ENCODE peak calls at places on chromosomes 5 and 9, in five cellular contexts. R is HEK293T, O is GM12878, N is HepG2, K is H1. S is an unnamed sample.

GRCh38 chr5:89473196-89473595 is 590.2 kb upstream of the MEF2C start:
- DNase-seq in N (no peak), R (no peak), K (no peak), O (no peak), S (no peak)

GRCh38 chr5:61431923-61432620 is 100.0 kb downstream of the ZSWIM6 start:
- DNase-seq in O (no peak), N (no peak), R (no peak), K (no peak), S (no peak)

GRCh38 chr5:36606437-36607113 is at the start of gene SLC1A3:
- DNase-seq in O (peak), R (peak), K (no peak), N (no peak), S (no peak)

GRCh38 chr9:125146247-125146646 is 2.9 kb upstream of the SCAI start:
- DNase-seq in O (no peak), R (no peak), N (no peak), K (no peak), S (no peak)

GRCh38 chr5:59893061-59893435 is 478 bp downstream of the PDE4D start:
- DNase-seq in K (no peak), R (no peak), O (no peak), N (no peak), S (no peak)

GRCh38 chr5:35608881-35609779 is 8.5 kb upstream of the SPEF2 start:
- DNase-seq in N (no peak), O (no peak), R (no peak), K (no peak), S (no peak)

GRCh38 chr5:102018279-102018678 is 277.8 kb downstream of the SLCO4C1 start:
- DNase-seq in O (no peak), K (no peak), N (no peak), R (no peak), S (no peak)

GRCh38 chr5:137735531-137736284 is at the start of gene KLHL3:
- DNase-seq in O (no peak), K (peak), N (peak), R (peak), S (peak)

GRCh38 chr5:67028371-67028770 is 168.2 kb downstream of the CD180 start:
- DNase-seq in K (no peak), R (no peak), O (no peak), N (no peak), S (no peak)

GRCh38 chr5:171703116-171703515 is 82.5 kb upstream of the SMIM23 start:
- DNase-seq in R (no peak), K (no peak), O (no peak), N (no peak), S (no peak)

GRCh38 chr5:81239613-81240012 is 6.5 kb downstream of the CKMT2 start:
- DNase-seq in R (no peak), N (no peak), K (no peak), O (no peak), S (no peak)

GRCh38 chr5:139645495-139645871 is 2.7 kb upstream of the CXXC5 start:
- DNase-seq in N (no peak), K (no peak), O (no peak), R (no peak), S (no peak)

GRCh38 chr5:66554211-66554610 is 42.0 kb upstream of the MAST4 start:
- DNase-seq in K (no peak), N (no peak), R (no peak), O (peak), S (no peak)

GRCh38 chr9:91359734-91360470 is 1.8 kb downstream of the AUH start:
- DNase-seq in R (no peak), N (no peak), K (no peak), O (no peak), S (no peak)

GRCh38 chr5:160312139-160312959 is at the start of gene CCNJL:
- DNase-seq in K (no peak), O (no peak), N (peak), R (peak), S (peak)

GRCh38 chr5:133681896-133682295 is 69.6 kb upstream of the FSTL4 start:
- DNase-seq in O (no peak), K (no peak), R (no peak), N (no peak), S (no peak)

GRCh38 chr9:122789256-122790046 is 718 bp downstream of the OR5C1 start:
- DNase-seq in O (no peak), R (no peak), N (no peak), K (no peak), S (no peak)

GRCh38 chr9:128621730-128622455 is 34.8 kb downstream of the DYNC2I2 start:
- DNase-seq in K (no peak), N (no peak), O (no peak), R (no peak), S (no peak)

GRCh38 chr9:127930298-127931091 is at the start of gene PIP5KL1:
- DNase-seq in O (no peak), N (peak), R (peak), K (peak), S (peak)

GRCh38 chr5:147558826-147559225 is 49.0 kb upstream of the DPYSL3 start:
- DNase-seq in K (no peak), O (no peak), N (no peak), R (peak), S (no peak)

GRCh38 chr5:76331139-76331538 is 71.9 kb upstream of the IQGAP2 start:
- DNase-seq in R (no peak), N (no peak), O (no peak), K (no peak), S (no peak)

GRCh38 chr5:76325876-76326491 is 77.1 kb upstream of the IQGAP2 start:
- DNase-seq in R (no peak), N (no peak), O (no peak), K (no peak), S (no peak)

GRCh38 chr5:76325326-76325725 is 77.8 kb upstream of the IQGAP2 start:
- DNase-seq in N (no peak), O (no peak), R (no peak), K (no peak), S (no peak)

GRCh38 chr5:76329346-76329745 is 73.7 kb upstream of the IQGAP2 start:
- DNase-seq in R (no peak), K (no peak), N (no peak), O (no peak), S (no peak)

DNA sequence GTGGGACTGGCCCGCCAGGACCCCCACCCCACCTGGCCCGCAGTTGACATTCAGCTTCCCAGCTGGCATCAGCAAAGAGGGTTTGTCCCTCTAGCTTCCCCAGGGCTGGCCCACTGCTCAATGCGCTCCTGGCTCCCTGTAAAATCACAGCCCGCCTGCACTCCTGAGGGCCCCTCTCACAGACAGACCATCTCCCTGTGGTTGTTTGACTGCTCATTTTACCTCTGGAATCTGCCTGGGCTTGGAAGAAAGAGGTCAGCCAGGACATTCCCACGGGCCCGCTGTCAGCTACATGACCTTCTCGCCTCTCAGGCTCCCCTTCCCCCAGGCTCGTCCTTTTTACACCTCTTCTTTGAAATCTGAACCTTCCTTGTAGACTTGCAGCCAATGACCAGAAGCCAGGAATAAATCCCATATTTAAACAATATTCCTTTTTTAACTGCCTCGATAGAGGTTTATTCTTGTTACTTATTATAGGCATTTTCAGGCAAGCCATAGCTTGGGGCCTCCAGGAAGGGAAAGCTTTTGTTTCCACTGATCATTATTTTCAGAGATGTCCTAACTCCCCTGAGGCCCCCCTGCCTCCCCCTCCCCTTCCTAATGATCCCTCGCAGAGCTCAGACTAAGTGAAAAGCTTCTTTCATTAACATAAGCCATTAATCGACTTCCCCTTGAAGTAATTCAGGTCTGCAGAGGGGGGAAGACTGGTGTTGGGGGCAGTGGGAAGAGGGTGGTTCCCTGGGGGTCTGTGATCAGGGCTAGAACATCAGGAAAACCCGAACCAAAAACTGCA is 76.3 kb upstream of the IQGAP2 start:
- DNase-seq in O (no peak), K (no peak), N (no peak), R (no peak), S (peak)
- TF ChIP-seq SUZ12 in O (no peak), K (no peak), N (no peak), R (no peak), S (no peak)

GRCh38 chr5:149345892-149346222 is 558 bp downstream of the GRPEL2 start:
- DNase-seq in R (peak), K (no peak), O (no peak), N (no peak), S (no peak)
- TF ChIP-seq SUZ12 in R (no peak), K (no peak), O (no peak), N (no peak), S (no peak)

GRCh38 chr5:76732405-76733048 is 16.6 kb downstream of the F2R start:
- DNase-seq in N (no peak), R (no peak), O (no peak), K (no peak), S (no peak)
- TF ChIP-seq SUZ12 in N (no peak), R (no peak), O (no peak), K (no peak), S (no peak)

GRCh38 chr9:33737811-33738606 is 57.4 kb upstream of the PRSS3 start:
- DNase-seq in R (peak), N (peak), O (no peak), K (no peak), S (peak)
- TF ChIP-seq SUZ12 in R (no peak), N (no peak), O (no peak), K (no peak), S (no peak)

GRCh38 chr5:2357309-2357708 is 394.2 kb downstream of the IRX2 start:
- DNase-seq in N (no peak), K (no peak), O (no peak), R (no peak), S (no peak)
- TF ChIP-seq SUZ12 in N (no peak), K (no peak), O (no peak), R (no peak), S (no peak)

GRCh38 chr5:57891443-57891842 is 408.8 kb upstream of the ACTBL2 start:
- DNase-seq in K (no peak), N (no peak), O (no peak), R (no peak), S (no peak)
- TF ChIP-seq SUZ12 in K (no peak), N (no peak), O (no peak), R (no peak), S (no peak)

GRCh38 chr5:14809369-14810144 is 62.0 kb downstream of the ANKH start:
- DNase-seq in O (peak), R (no peak), K (no peak), N (peak), S (no peak)
- TF ChIP-seq SUZ12 in O (no peak), R (no peak), K (no peak), N (no peak), S (no peak)

GRCh38 chr5:17359451-17359965 is 138.5 kb upstream of the TAF11L2 start:
- DNase-seq in N (no peak), O (no peak), K (no peak), R (no peak), S (no peak)
- TF ChIP-seq SUZ12 in N (no peak), O (no peak), K (no peak), R (no peak), S (no peak)

S was measured in NT2/D1.